ENCODE peak calls at places on chromosomes 6 and 20, in five cellular contexts. One of them, this sample, is unnamed.

GRCh38 chr6:162173448-162173847 is 554.1 kb downstream of the PRKN start:
- DNase-seq in astrocyte: no peak
- DNase-seq in AG04450: no peak
- DNase-seq in vagina: no peak
- DNase-seq in mesenchymal stem cell: no peak
- DNase-seq in this sample: no peak

GRCh38 chr6:147618927-147619326 is 110.4 kb downstream of the SAMD5 start:
- DNase-seq in mesenchymal stem cell: no peak
- DNase-seq in AG04450: no peak
- DNase-seq in astrocyte: no peak
- DNase-seq in vagina: no peak
- DNase-seq in this sample: no peak

GRCh38 chr20:18506744-18507143 is 996 bp upstream of the SEC23B start:
- DNase-seq in mesenchymal stem cell: peak; percentile 11
- DNase-seq in vagina: no peak
- DNase-seq in AG04450: no peak
- DNase-seq in astrocyte: no peak
- DNase-seq in this sample: no peak

GRCh38 chr6:20341564-20341963 is 60.1 kb upstream of the E2F3 start:
- DNase-seq in vagina: no peak
- DNase-seq in AG04450: no peak
- DNase-seq in mesenchymal stem cell: no peak
- DNase-seq in astrocyte: no peak
- DNase-seq in this sample: no peak

GRCh38 chr20:11143481-11143880 is 469.7 kb upstream of the JAG1 start:
- DNase-seq in mesenchymal stem cell: no peak
- DNase-seq in vagina: no peak
- DNase-seq in AG04450: no peak
- DNase-seq in astrocyte: no peak
- DNase-seq in this sample: no peak

GRCh38 chr20:2379511-2380229 is 1.0 kb upstream of the TGM6 start:
- DNase-seq in vagina: peak; percentile 22
- DNase-seq in AG04450: no peak
- DNase-seq in mesenchymal stem cell: no peak
- DNase-seq in astrocyte: no peak
- DNase-seq in this sample: peak; percentile 61

GRCh38 chr20:35243317-35243716 is 16.8 kb downstream of the MMP24 start:
- DNase-seq in astrocyte: no peak
- DNase-seq in vagina: no peak
- DNase-seq in mesenchymal stem cell: no peak
- DNase-seq in AG04450: no peak
- DNase-seq in this sample: no peak

GRCh38 chr6:36033935-36034334 is 6.3 kb downstream of the MAPK14 start:
- DNase-seq in astrocyte: peak; percentile 41
- DNase-seq in AG04450: no peak
- DNase-seq in mesenchymal stem cell: peak; percentile 67
- DNase-seq in vagina: no peak
- DNase-seq in this sample: no peak

GRCh38 chr20:44111712-44112335 is 75.2 kb downstream of the JPH2 start:
- DNase-seq in vagina: peak; percentile 83
- DNase-seq in AG04450: no peak
- DNase-seq in mesenchymal stem cell: peak; percentile 18
- DNase-seq in astrocyte: peak; percentile 45
- DNase-seq in this sample: no peak

GRCh38 chr6:63573140-63573898 is 1.0 kb downstream of the LOC128125822 start:
- DNase-seq in mesenchymal stem cell: peak; percentile 75
- DNase-seq in vagina: peak; percentile 93
- DNase-seq in astrocyte: peak; percentile 64
- DNase-seq in AG04450: no peak
- DNase-seq in this sample: peak; percentile 75

GRCh38 chr20:25064561-25064960 is 6.6 kb upstream of the ACSS1 start:
- DNase-seq in vagina: no peak
- DNase-seq in AG04450: no peak
- DNase-seq in astrocyte: no peak
- DNase-seq in mesenchymal stem cell: no peak
- DNase-seq in this sample: no peak

GRCh38 chr20:35478804-35479472 is 23.5 kb downstream of the CEP250 start:
- DNase-seq in AG04450: no peak
- DNase-seq in mesenchymal stem cell: no peak
- DNase-seq in astrocyte: no peak
- DNase-seq in vagina: no peak
- DNase-seq in this sample: no peak

GRCh38 chr6:53793318-53793975 is 1.4 kb upstream of the LRRC1 start:
- DNase-seq in mesenchymal stem cell: peak; percentile 68
- DNase-seq in AG04450: peak; percentile 24
- DNase-seq in vagina: no peak
- DNase-seq in astrocyte: peak; percentile 61
- DNase-seq in this sample: peak; percentile 26

GRCh38 chr20:58084566-58084965 is 143.9 kb downstream of the ANKRD60 start:
- DNase-seq in mesenchymal stem cell: no peak
- DNase-seq in AG04450: no peak
- DNase-seq in astrocyte: no peak
- DNase-seq in vagina: no peak
- DNase-seq in this sample: no peak

DNA sequence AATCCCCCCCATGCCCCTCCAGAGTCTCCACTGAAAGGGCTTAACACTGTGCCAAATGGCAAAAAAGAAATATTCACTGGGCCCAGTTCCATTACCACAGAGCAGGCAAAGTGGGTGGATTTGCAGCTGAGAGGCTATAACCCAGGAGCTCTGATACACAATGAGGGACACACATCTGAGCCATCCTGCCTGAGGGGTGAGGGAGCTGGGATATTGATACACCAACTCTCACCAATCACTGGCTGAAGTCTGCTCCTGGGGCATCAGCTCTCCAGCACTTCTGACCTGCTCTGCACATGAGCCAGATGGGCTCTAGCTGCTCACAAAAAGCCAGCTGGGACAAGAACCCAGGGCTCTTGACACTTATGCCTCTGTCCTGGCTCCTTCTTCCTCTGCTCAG is 4.9 kb downstream of the BPIFB1 start:
- DNase-seq in mesenchymal stem cell: no peak
- DNase-seq in AG04450: no peak
- DNase-seq in astrocyte: no peak
- DNase-seq in vagina: no peak
- DNase-seq in this sample: no peak
- H3K27me3 ChIP-seq in mesenchymal stem cell: peaks cover 72% of the 10 kb centered on the region
- H3K27me3 ChIP-seq in AG04450: peaks cover 11% of the 10 kb centered on the region
- H3K27me3 ChIP-seq in astrocyte: peaks cover 9% of the 10 kb centered on the region
- H3K27me3 ChIP-seq in vagina: no peaks in the 10 kb centered on the region
- H3K27me3 ChIP-seq in this sample: no peaks in the 10 kb centered on the region

GRCh38 chr6:170289971-170290305 is 940 bp downstream of the DLL1 start:
- DNase-seq in astrocyte: no peak
- DNase-seq in vagina: peak; percentile 65
- DNase-seq in AG04450: no peak
- DNase-seq in mesenchymal stem cell: no peak
- DNase-seq in this sample: no peak
- H3K27me3 ChIP-seq in astrocyte: peaks cover 75% of the 10 kb centered on the region
- H3K27me3 ChIP-seq in vagina: no peaks in the 10 kb centered on the region
- H3K27me3 ChIP-seq in AG04450: peaks cover 83% of the 10 kb centered on the region
- H3K27me3 ChIP-seq in mesenchymal stem cell: peaks cover 85% of the 10 kb centered on the region
- H3K27me3 ChIP-seq in this sample: peaks cover 45% of the 10 kb centered on the region

DNA sequence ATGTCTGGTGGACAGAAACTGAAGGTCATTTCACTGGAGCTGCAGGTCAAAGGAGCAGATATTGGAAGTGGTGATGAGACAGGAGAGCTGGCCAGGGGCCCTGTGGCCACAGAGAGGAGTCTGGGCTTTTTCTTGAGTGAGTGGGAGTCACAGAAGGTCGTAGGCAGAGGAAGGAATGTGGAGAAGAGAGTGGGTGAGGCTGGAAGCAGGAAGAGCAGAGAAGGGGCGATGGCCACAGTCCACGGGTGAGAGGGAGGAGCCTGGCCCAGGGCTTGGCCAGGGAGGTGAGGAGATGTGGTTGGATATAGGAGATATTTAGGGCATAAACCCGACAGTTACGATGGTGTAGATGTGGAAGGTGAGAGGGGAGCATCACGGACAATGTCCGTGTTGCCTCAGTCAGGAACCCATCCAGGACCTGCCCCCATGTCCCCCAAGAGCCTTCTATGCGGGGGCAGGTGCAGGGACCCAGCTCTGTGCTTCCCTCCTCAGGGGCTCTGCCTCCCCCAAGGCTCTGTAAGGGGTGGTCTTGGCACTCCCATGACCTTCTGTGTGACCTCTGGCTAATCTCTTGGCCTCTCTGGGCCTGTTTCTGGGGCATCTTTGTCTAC is 150.5 kb upstream of the PTPN1 start:
- DNase-seq in vagina: no peak
- DNase-seq in astrocyte: no peak
- DNase-seq in AG04450: no peak
- DNase-seq in mesenchymal stem cell: no peak
- DNase-seq in this sample: no peak
- H3K27me3 ChIP-seq in vagina: no peaks in the 10 kb centered on the region
- H3K27me3 ChIP-seq in astrocyte: no peaks in the 10 kb centered on the region
- H3K27me3 ChIP-seq in AG04450: peaks cover 4% of the 10 kb centered on the region
- H3K27me3 ChIP-seq in mesenchymal stem cell: peaks cover 5% of the 10 kb centered on the region
- H3K27me3 ChIP-seq in this sample: no peaks in the 10 kb centered on the region

DNA sequence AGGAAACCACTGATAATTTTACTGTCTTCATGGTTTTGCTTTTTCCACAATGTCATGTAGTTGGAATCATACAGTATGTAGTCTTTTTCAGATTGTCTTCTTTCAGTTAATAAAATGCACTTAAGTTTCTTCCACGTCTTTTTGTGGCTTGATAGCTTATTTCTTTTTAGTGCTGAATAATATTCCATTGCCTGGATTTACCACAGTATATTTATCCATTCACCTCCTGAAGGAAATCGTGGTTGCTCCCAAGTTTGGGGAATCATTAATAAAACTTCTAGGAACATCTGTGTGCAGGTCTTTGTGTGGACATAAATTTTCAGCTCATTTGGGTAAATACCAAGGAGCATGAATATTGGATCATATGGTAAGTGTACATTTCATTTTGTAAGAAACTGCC is 38.8 kb upstream of the ZNFX1 start:
- DNase-seq in mesenchymal stem cell: no peak
- DNase-seq in astrocyte: no peak
- DNase-seq in vagina: no peak
- DNase-seq in AG04450: no peak
- DNase-seq in this sample: no peak
- H3K27me3 ChIP-seq in mesenchymal stem cell: peaks cover 82% of the 10 kb centered on the region
- H3K27me3 ChIP-seq in astrocyte: peaks cover 65% of the 10 kb centered on the region
- H3K27me3 ChIP-seq in vagina: peaks cover 4% of the 10 kb centered on the region
- H3K27me3 ChIP-seq in AG04450: peaks cover 73% of the 10 kb centered on the region
- H3K27me3 ChIP-seq in this sample: peaks cover 16% of the 10 kb centered on the region

DNA sequence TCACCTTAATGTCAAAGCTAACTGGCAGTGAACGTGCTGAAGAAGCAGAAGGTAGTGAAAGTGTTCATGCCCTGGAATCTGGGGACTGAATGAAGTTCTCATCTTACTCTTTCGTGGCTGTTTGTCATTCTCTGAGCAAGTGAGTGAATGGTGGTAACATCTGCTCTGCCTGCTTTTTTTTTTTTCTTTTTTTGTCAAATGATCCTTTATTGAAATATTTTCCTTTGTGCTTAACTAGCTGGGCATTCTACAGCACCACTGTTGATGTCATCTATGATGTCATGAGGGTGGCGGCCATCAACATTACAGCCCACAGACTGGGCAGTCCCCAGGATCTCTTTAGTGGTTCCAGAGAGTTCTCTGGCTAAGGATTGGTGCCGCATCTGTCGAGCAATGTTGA is 65.2 kb downstream of the RIN2 start:
- DNase-seq in mesenchymal stem cell: no peak
- DNase-seq in AG04450: no peak
- DNase-seq in vagina: no peak
- DNase-seq in astrocyte: no peak
- DNase-seq in this sample: no peak
- H3K27me3 ChIP-seq in mesenchymal stem cell: no peaks in the 10 kb centered on the region
- H3K27me3 ChIP-seq in AG04450: no peaks in the 10 kb centered on the region
- H3K27me3 ChIP-seq in vagina: no peaks in the 10 kb centered on the region
- H3K27me3 ChIP-seq in astrocyte: no peaks in the 10 kb centered on the region
- H3K27me3 ChIP-seq in this sample: no peaks in the 10 kb centered on the region

DNA sequence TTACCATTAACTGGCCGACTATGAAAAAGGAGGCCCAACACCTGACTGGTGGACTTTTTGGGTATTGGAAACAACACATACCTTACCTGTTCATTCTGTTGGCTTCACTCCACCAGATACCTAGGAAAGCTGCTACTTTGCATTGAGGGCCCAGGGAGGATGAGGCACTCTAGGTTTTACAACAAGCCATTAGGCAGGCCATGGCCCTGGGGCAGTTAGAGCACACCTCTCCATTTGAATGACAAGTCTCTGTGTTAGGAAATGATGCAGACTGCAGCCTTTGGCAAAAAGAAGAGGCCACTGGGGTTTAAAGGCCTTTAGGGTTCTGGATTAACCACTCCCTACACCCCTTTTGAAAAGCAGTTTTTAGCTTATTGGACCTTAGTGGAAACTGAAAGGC is 144.3 kb downstream of the OR2B2 start:
- DNase-seq in mesenchymal stem cell: no peak
- DNase-seq in vagina: peak; percentile 49
- DNase-seq in astrocyte: no peak
- DNase-seq in AG04450: no peak
- DNase-seq in this sample: no peak
- H3K27me3 ChIP-seq in mesenchymal stem cell: peaks cover 46% of the 10 kb centered on the region
- H3K27me3 ChIP-seq in vagina: no peaks in the 10 kb centered on the region
- H3K27me3 ChIP-seq in astrocyte: peaks cover 14% of the 10 kb centered on the region
- H3K27me3 ChIP-seq in AG04450: peaks cover 13% of the 10 kb centered on the region
- H3K27me3 ChIP-seq in this sample: no peaks in the 10 kb centered on the region

GRCh38 chr6:104956663-104957294 is at the start of gene LIN28B:
- DNase-seq in AG04450: no peak
- DNase-seq in vagina: no peak
- DNase-seq in mesenchymal stem cell: peak; percentile 76
- DNase-seq in astrocyte: no peak
- DNase-seq in this sample: no peak
- H3K27me3 ChIP-seq in AG04450: peaks cover 62% of the 10 kb centered on the region
- H3K27me3 ChIP-seq in vagina: peaks cover 19% of the 10 kb centered on the region
- H3K27me3 ChIP-seq in mesenchymal stem cell: peaks cover 76% of the 10 kb centered on the region
- H3K27me3 ChIP-seq in astrocyte: peaks cover 76% of the 10 kb centered on the region
- H3K27me3 ChIP-seq in this sample: peaks cover 49% of the 10 kb centered on the region

DNA sequence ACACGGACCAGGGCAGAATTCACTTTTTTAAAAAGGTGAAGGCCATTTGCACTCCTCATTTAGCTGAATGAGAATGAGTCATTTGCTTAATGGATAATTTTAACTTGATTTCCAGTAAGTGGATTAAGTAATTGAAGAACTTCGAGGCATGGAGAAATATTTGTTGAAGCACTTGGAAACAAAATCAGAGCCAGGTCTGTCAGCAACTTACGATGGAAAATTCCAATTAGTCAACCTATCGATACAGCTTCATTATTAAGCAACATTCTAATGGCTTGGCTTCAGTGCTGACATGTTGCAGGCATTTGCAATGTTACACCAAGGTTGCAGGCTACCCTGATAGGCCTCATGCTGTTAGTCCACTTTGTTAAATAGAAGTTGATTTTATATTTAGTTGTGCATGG is 423.5 kb upstream of the SLC35B3 start:
- DNase-seq in astrocyte: no peak
- DNase-seq in vagina: no peak
- DNase-seq in AG04450: no peak
- DNase-seq in mesenchymal stem cell: no peak
- DNase-seq in this sample: no peak
- H3K27me3 ChIP-seq in astrocyte: no peaks in the 10 kb centered on the region
- H3K27me3 ChIP-seq in vagina: no peaks in the 10 kb centered on the region
- H3K27me3 ChIP-seq in AG04450: no peaks in the 10 kb centered on the region
- H3K27me3 ChIP-seq in mesenchymal stem cell: no peaks in the 10 kb centered on the region
- H3K27me3 ChIP-seq in this sample: no peaks in the 10 kb centered on the region

This sample was measured in CD4-positive, alpha-beta memory T cell.